ENCODE peak calls at places on chromosomes 11 and 22, in seven cellular contexts. One of them, this sample, is unnamed.

GRCh38 chr11:61973603-61974162 is 6.2 kb upstream of the FTH1 start:
- DNase-seq in A549: no peak
- DNase-seq in fibroblast of the aortic adventitia: peak
- DNase-seq in C1 segment of cervical spinal cord: no peak
- DNase-seq in substantia nigra: no peak
- DNase-seq in stimulated activated CD4-positive, alpha-beta T cell treated with anti-CD3 and anti-CD28 coated beads, Interleukin-4, amount 100 ng/mL, for 1 hour: no peak
- DNase-seq in left ventricle myocardium superior: no peak
- DNase-seq in this sample: no peak

GRCh38 chr22:30420401-30421178 is 5.0 kb upstream of the MTFP1 start:
- DNase-seq in A549: peak
- DNase-seq in stimulated activated CD4-positive, alpha-beta T cell treated with anti-CD3 and anti-CD28 coated beads, Interleukin-4, amount 100 ng/mL, for 1 hour: no peak
- DNase-seq in left ventricle myocardium superior: no peak
- DNase-seq in fibroblast of the aortic adventitia: peak
- DNase-seq in substantia nigra: no peak
- DNase-seq in C1 segment of cervical spinal cord: no peak
- DNase-seq in this sample: peak

GRCh38 chr22:39345231-39345630 is 4.6 kb upstream of the SYNGR1 start:
- DNase-seq in left ventricle myocardium superior: no peak
- DNase-seq in A549: no peak
- DNase-seq in substantia nigra: no peak
- DNase-seq in stimulated activated CD4-positive, alpha-beta T cell treated with anti-CD3 and anti-CD28 coated beads, Interleukin-4, amount 100 ng/mL, for 1 hour: no peak
- DNase-seq in C1 segment of cervical spinal cord: no peak
- DNase-seq in fibroblast of the aortic adventitia: no peak
- DNase-seq in this sample: no peak

GRCh38 chr11:104609297-104609696 is 289.0 kb downstream of the CASP12 start:
- DNase-seq in substantia nigra: peak
- DNase-seq in fibroblast of the aortic adventitia: peak
- DNase-seq in stimulated activated CD4-positive, alpha-beta T cell treated with anti-CD3 and anti-CD28 coated beads, Interleukin-4, amount 100 ng/mL, for 1 hour: peak
- DNase-seq in A549: peak
- DNase-seq in left ventricle myocardium superior: no peak
- DNase-seq in C1 segment of cervical spinal cord: no peak
- DNase-seq in this sample: peak

GRCh38 chr11:83042966-83043711 is 28.6 kb downstream of the RAB30 start:
- DNase-seq in A549: peak
- DNase-seq in fibroblast of the aortic adventitia: peak
- DNase-seq in substantia nigra: no peak
- DNase-seq in stimulated activated CD4-positive, alpha-beta T cell treated with anti-CD3 and anti-CD28 coated beads, Interleukin-4, amount 100 ng/mL, for 1 hour: no peak
- DNase-seq in C1 segment of cervical spinal cord: no peak
- DNase-seq in left ventricle myocardium superior: no peak
- DNase-seq in this sample: peak

GRCh38 chr11:117678651-117679407 is 118.2 kb downstream of the DSCAML1 start:
- DNase-seq in substantia nigra: peak
- DNase-seq in stimulated activated CD4-positive, alpha-beta T cell treated with anti-CD3 and anti-CD28 coated beads, Interleukin-4, amount 100 ng/mL, for 1 hour: no peak
- DNase-seq in left ventricle myocardium superior: no peak
- DNase-seq in A549: no peak
- DNase-seq in fibroblast of the aortic adventitia: no peak
- DNase-seq in C1 segment of cervical spinal cord: no peak
- DNase-seq in this sample: no peak

GRCh38 chr11:72807789-72808188 is 6.4 kb upstream of the ATG16L2 start:
- DNase-seq in A549: no peak
- DNase-seq in left ventricle myocardium superior: no peak
- DNase-seq in stimulated activated CD4-positive, alpha-beta T cell treated with anti-CD3 and anti-CD28 coated beads, Interleukin-4, amount 100 ng/mL, for 1 hour: no peak
- DNase-seq in substantia nigra: no peak
- DNase-seq in C1 segment of cervical spinal cord: no peak
- DNase-seq in fibroblast of the aortic adventitia: no peak
- DNase-seq in this sample: no peak

GRCh38 chr11:92920295-92920694 is 49.2 kb upstream of the MTNR1B start:
- DNase-seq in substantia nigra: no peak
- DNase-seq in left ventricle myocardium superior: no peak
- DNase-seq in C1 segment of cervical spinal cord: no peak
- DNase-seq in fibroblast of the aortic adventitia: no peak
- DNase-seq in stimulated activated CD4-positive, alpha-beta T cell treated with anti-CD3 and anti-CD28 coated beads, Interleukin-4, amount 100 ng/mL, for 1 hour: no peak
- DNase-seq in A549: no peak
- DNase-seq in this sample: no peak

GRCh38 chr11:94219771-94220170 is 84.6 kb upstream of the IZUMO1R start:
- DNase-seq in substantia nigra: no peak
- DNase-seq in stimulated activated CD4-positive, alpha-beta T cell treated with anti-CD3 and anti-CD28 coated beads, Interleukin-4, amount 100 ng/mL, for 1 hour: no peak
- DNase-seq in A549: no peak
- DNase-seq in fibroblast of the aortic adventitia: no peak
- DNase-seq in C1 segment of cervical spinal cord: no peak
- DNase-seq in left ventricle myocardium superior: no peak
- DNase-seq in this sample: no peak

GRCh38 chr11:75490221-75491181 is 35.2 kb downstream of the GDPD5 start:
- DNase-seq in left ventricle myocardium superior: no peak
- DNase-seq in fibroblast of the aortic adventitia: no peak
- DNase-seq in substantia nigra: no peak
- DNase-seq in A549: no peak
- DNase-seq in C1 segment of cervical spinal cord: no peak
- DNase-seq in stimulated activated CD4-positive, alpha-beta T cell treated with anti-CD3 and anti-CD28 coated beads, Interleukin-4, amount 100 ng/mL, for 1 hour: no peak
- DNase-seq in this sample: peak

GRCh38 chr22:24146190-24146616 is 35.1 kb upstream of the SUSD2 start:
- DNase-seq in A549: peak
- DNase-seq in substantia nigra: no peak
- DNase-seq in stimulated activated CD4-positive, alpha-beta T cell treated with anti-CD3 and anti-CD28 coated beads, Interleukin-4, amount 100 ng/mL, for 1 hour: no peak
- DNase-seq in fibroblast of the aortic adventitia: peak
- DNase-seq in C1 segment of cervical spinal cord: no peak
- DNase-seq in left ventricle myocardium superior: peak
- DNase-seq in this sample: peak

GRCh38 chr22:26847816-26848215 is 190.4 kb downstream of the MIAT start:
- DNase-seq in stimulated activated CD4-positive, alpha-beta T cell treated with anti-CD3 and anti-CD28 coated beads, Interleukin-4, amount 100 ng/mL, for 1 hour: no peak
- DNase-seq in fibroblast of the aortic adventitia: no peak
- DNase-seq in A549: no peak
- DNase-seq in C1 segment of cervical spinal cord: no peak
- DNase-seq in substantia nigra: no peak
- DNase-seq in left ventricle myocardium superior: no peak
- DNase-seq in this sample: no peak

This sample was measured in H4.